ENCODE peak calls at places on chromosome 17, in eight cellular contexts. One of them, this sample, is unnamed. For H3K4me1, the result is how much of the 10 kb centered on the place peaks cover.

GRCh38 chr17:78805301-78805700 is 23.2 kb upstream of the CYTH1 start:
- DNase-seq in body of pancreas: no peak
- DNase-seq in pancreas: peak
- DNase-seq in mammary epithelial cell: no peak
- DNase-seq in RWPE2: no peak
- DNase-seq in adrenal gland: no peak
- DNase-seq in effector memory CD4-positive, alpha-beta T cell: peak
- DNase-seq in uterus: no peak
- DNase-seq in this sample: no peak

GRCh38 chr17:50323060-50323459 is 22.9 kb upstream of the XYLT2 start:
- DNase-seq in mammary epithelial cell: no peak
- DNase-seq in RWPE2: no peak
- DNase-seq in uterus: no peak
- DNase-seq in pancreas: no peak
- DNase-seq in effector memory CD4-positive, alpha-beta T cell: no peak
- DNase-seq in body of pancreas: no peak
- DNase-seq in adrenal gland: no peak
- DNase-seq in this sample: no peak

GRCh38 chr17:36506249-36506826 is 19.9 kb downstream of the ZNHIT3 start:
- DNase-seq in RWPE2: no peak
- DNase-seq in adrenal gland: no peak
- DNase-seq in pancreas: no peak
- DNase-seq in mammary epithelial cell: no peak
- DNase-seq in effector memory CD4-positive, alpha-beta T cell: no peak
- DNase-seq in uterus: no peak
- DNase-seq in body of pancreas: no peak
- DNase-seq in this sample: no peak

GRCh38 chr17:1646199-1646875 is 805 bp upstream of the SCARF1 start:
- DNase-seq in RWPE2: no peak
- DNase-seq in body of pancreas: no peak
- DNase-seq in pancreas: peak
- DNase-seq in adrenal gland: no peak
- DNase-seq in effector memory CD4-positive, alpha-beta T cell: no peak
- DNase-seq in mammary epithelial cell: no peak
- DNase-seq in uterus: no peak
- DNase-seq in this sample: no peak

GRCh38 chr17:44351464-44351863 is 6.4 kb downstream of the GRN start:
- DNase-seq in uterus: no peak
- DNase-seq in mammary epithelial cell: no peak
- DNase-seq in body of pancreas: no peak
- DNase-seq in RWPE2: no peak
- DNase-seq in pancreas: no peak
- DNase-seq in adrenal gland: no peak
- DNase-seq in effector memory CD4-positive, alpha-beta T cell: no peak
- DNase-seq in this sample: no peak

GRCh38 chr17:55177159-55177913 is 87.4 kb upstream of the HLF start:
- DNase-seq in body of pancreas: peak
- DNase-seq in adrenal gland: no peak
- DNase-seq in RWPE2: no peak
- DNase-seq in effector memory CD4-positive, alpha-beta T cell: no peak
- DNase-seq in mammary epithelial cell: no peak
- DNase-seq in uterus: no peak
- DNase-seq in pancreas: no peak
- DNase-seq in this sample: no peak

GRCh38 chr17:4899341-4900230 is at the start of gene C17orf107:
- DNase-seq in mammary epithelial cell: no peak
- DNase-seq in body of pancreas: peak
- DNase-seq in uterus: peak
- DNase-seq in pancreas: peak
- DNase-seq in adrenal gland: peak
- DNase-seq in effector memory CD4-positive, alpha-beta T cell: peak
- DNase-seq in RWPE2: no peak
- DNase-seq in this sample: peak

GRCh38 chr17:61017317-61018001 is 339.8 kb downstream of the BCAS3 start:
- DNase-seq in body of pancreas: no peak
- DNase-seq in pancreas: no peak
- DNase-seq in adrenal gland: no peak
- DNase-seq in effector memory CD4-positive, alpha-beta T cell: no peak
- DNase-seq in uterus: no peak
- DNase-seq in mammary epithelial cell: no peak
- DNase-seq in RWPE2: no peak
- DNase-seq in this sample: no peak

GRCh38 chr17:74963656-74964055 is 8.9 kb downstream of the HID1 start:
- DNase-seq in RWPE2: no peak
- DNase-seq in mammary epithelial cell: no peak
- DNase-seq in uterus: no peak
- DNase-seq in pancreas: peak
- DNase-seq in effector memory CD4-positive, alpha-beta T cell: no peak
- DNase-seq in body of pancreas: no peak
- DNase-seq in adrenal gland: no peak
- DNase-seq in this sample: no peak

GRCh38 chr17:78692460-78693010 is 89.5 kb downstream of the CYTH1 start:
- DNase-seq in body of pancreas: no peak
- DNase-seq in uterus: no peak
- DNase-seq in effector memory CD4-positive, alpha-beta T cell: no peak
- DNase-seq in adrenal gland: peak
- DNase-seq in mammary epithelial cell: no peak
- DNase-seq in RWPE2: no peak
- DNase-seq in pancreas: no peak
- DNase-seq in this sample: no peak

GRCh38 chr17:49566668-49567071 is 9.0 kb upstream of the NXPH3 start:
- DNase-seq in pancreas: no peak
- DNase-seq in mammary epithelial cell: peak
- DNase-seq in body of pancreas: peak
- DNase-seq in uterus: peak
- DNase-seq in effector memory CD4-positive, alpha-beta T cell: no peak
- DNase-seq in RWPE2: no peak
- DNase-seq in adrenal gland: no peak
- DNase-seq in this sample: no peak

GRCh38 chr17:46742539-46743270 is 75.8 kb downstream of the WNT3 start:
- DNase-seq in RWPE2: peak
- DNase-seq in adrenal gland: no peak
- DNase-seq in mammary epithelial cell: peak
- DNase-seq in pancreas: no peak
- DNase-seq in effector memory CD4-positive, alpha-beta T cell: no peak
- DNase-seq in body of pancreas: peak
- DNase-seq in uterus: no peak
- DNase-seq in this sample: peak

GRCh38 chr17:35094902-35095301 is 24.8 kb downstream of the RAD51D start:
- DNase-seq in pancreas: no peak
- DNase-seq in body of pancreas: no peak
- DNase-seq in mammary epithelial cell: peak
- DNase-seq in adrenal gland: no peak
- DNase-seq in uterus: no peak
- DNase-seq in effector memory CD4-positive, alpha-beta T cell: no peak
- DNase-seq in RWPE2: no peak
- DNase-seq in this sample: peak

GRCh38 chr17:320139-320538 is 32.5 kb downstream of the RPH3AL start:
- DNase-seq in pancreas: peak
- DNase-seq in RWPE2: no peak
- DNase-seq in adrenal gland: no peak
- DNase-seq in uterus: no peak
- DNase-seq in body of pancreas: no peak
- DNase-seq in effector memory CD4-positive, alpha-beta T cell: no peak
- DNase-seq in mammary epithelial cell: no peak
- DNase-seq in this sample: no peak

GRCh38 chr17:29442451-29442850 is 52.3 kb downstream of the TAOK1 start:
- DNase-seq in uterus: no peak
- DNase-seq in effector memory CD4-positive, alpha-beta T cell: no peak
- DNase-seq in pancreas: no peak
- DNase-seq in body of pancreas: no peak
- DNase-seq in mammary epithelial cell: no peak
- DNase-seq in adrenal gland: no peak
- DNase-seq in RWPE2: no peak
- DNase-seq in this sample: no peak
- H3K4me1 ChIP-seq in uterus: under half
- H3K4me1 ChIP-seq in effector memory CD4-positive, alpha-beta T cell: under half
- H3K4me1 ChIP-seq in pancreas: under half
- H3K4me1 ChIP-seq in body of pancreas: under half
- H3K4me1 ChIP-seq in mammary epithelial cell: under half
- H3K4me1 ChIP-seq in adrenal gland: under half
- H3K4me1 ChIP-seq in RWPE2: under half
- H3K4me1 ChIP-seq in this sample: under half

GRCh38 chr17:22142091-22142490 is 449.8 kb downstream of the KCNJ18 start:
- DNase-seq in mammary epithelial cell: no peak
- DNase-seq in RWPE2: no peak
- DNase-seq in uterus: no peak
- DNase-seq in effector memory CD4-positive, alpha-beta T cell: no peak
- DNase-seq in adrenal gland: no peak
- DNase-seq in body of pancreas: no peak
- DNase-seq in pancreas: no peak
- DNase-seq in this sample: no peak
- H3K27ac ChIP-seq in mammary epithelial cell: no peak
- H3K27ac ChIP-seq in RWPE2: no peak
- H3K27ac ChIP-seq in uterus: no peak
- H3K27ac ChIP-seq in effector memory CD4-positive, alpha-beta T cell: no peak
- H3K27ac ChIP-seq in adrenal gland: no peak
- H3K27ac ChIP-seq in body of pancreas: no peak
- H3K27ac ChIP-seq in pancreas: no peak
- H3K27ac ChIP-seq in this sample: no peak

GRCh38 chr17:31738067-31738466 is 121.0 kb downstream of the COPRS start:
- DNase-seq in effector memory CD4-positive, alpha-beta T cell: no peak
- DNase-seq in RWPE2: no peak
- DNase-seq in body of pancreas: no peak
- DNase-seq in uterus: no peak
- DNase-seq in adrenal gland: no peak
- DNase-seq in pancreas: no peak
- DNase-seq in mammary epithelial cell: no peak
- DNase-seq in this sample: no peak

GRCh38 chr17:31739300-31739699 is 119.7 kb downstream of the COPRS start:
- DNase-seq in mammary epithelial cell: peak
- DNase-seq in uterus: no peak
- DNase-seq in RWPE2: no peak
- DNase-seq in effector memory CD4-positive, alpha-beta T cell: no peak
- DNase-seq in pancreas: no peak
- DNase-seq in adrenal gland: no peak
- DNase-seq in body of pancreas: no peak
- DNase-seq in this sample: no peak

GRCh38 chr17:31741371-31741770 is 117.7 kb downstream of the COPRS start:
- DNase-seq in body of pancreas: no peak
- DNase-seq in mammary epithelial cell: no peak
- DNase-seq in adrenal gland: no peak
- DNase-seq in pancreas: no peak
- DNase-seq in effector memory CD4-positive, alpha-beta T cell: no peak
- DNase-seq in RWPE2: no peak
- DNase-seq in uterus: no peak
- DNase-seq in this sample: no peak

GRCh38 chr17:31738488-31738887 is 120.6 kb downstream of the COPRS start:
- DNase-seq in body of pancreas: no peak
- DNase-seq in pancreas: no peak
- DNase-seq in mammary epithelial cell: no peak
- DNase-seq in uterus: no peak
- DNase-seq in effector memory CD4-positive, alpha-beta T cell: no peak
- DNase-seq in RWPE2: no peak
- DNase-seq in adrenal gland: no peak
- DNase-seq in this sample: no peak

DNA sequence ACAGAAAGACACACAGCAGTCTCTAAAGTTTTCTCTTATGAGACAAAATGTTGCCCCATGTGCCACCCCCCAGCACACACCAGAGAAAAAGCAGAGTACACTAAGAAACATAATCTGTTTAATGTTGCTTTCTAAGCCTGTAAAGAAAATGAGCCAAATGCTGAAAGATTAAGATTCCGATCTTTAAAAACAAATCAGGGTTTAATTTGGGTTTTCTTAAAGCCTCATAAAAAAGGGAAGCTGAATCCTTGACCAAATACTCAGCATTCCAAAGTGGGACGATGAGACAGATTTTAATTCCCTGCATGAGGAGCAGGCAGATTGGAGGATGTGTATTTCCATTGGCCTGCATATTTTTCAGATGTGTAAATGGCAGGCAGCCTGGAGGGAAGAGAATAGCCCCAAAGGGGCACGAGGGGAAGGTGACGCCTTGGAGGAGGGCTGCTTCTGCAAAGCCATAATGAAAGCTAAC is 118.4 kb downstream of the COPRS start:
- DNase-seq in pancreas: no peak
- DNase-seq in uterus: no peak
- DNase-seq in effector memory CD4-positive, alpha-beta T cell: no peak
- DNase-seq in body of pancreas: no peak
- DNase-seq in RWPE2: no peak
- DNase-seq in adrenal gland: no peak
- DNase-seq in mammary epithelial cell: no peak
- DNase-seq in this sample: peak
- H3K4me1 ChIP-seq in pancreas: under half
- H3K4me1 ChIP-seq in uterus: under half
- H3K4me1 ChIP-seq in effector memory CD4-positive, alpha-beta T cell: under half
- H3K4me1 ChIP-seq in body of pancreas: under half
- H3K4me1 ChIP-seq in RWPE2: under half
- H3K4me1 ChIP-seq in adrenal gland: under half
- H3K4me1 ChIP-seq in mammary epithelial cell: under half
- H3K4me1 ChIP-seq in this sample: under half

GRCh38 chr17:31672161-31672819 is 186.8 kb downstream of the COPRS start:
- DNase-seq in effector memory CD4-positive, alpha-beta T cell: no peak
- DNase-seq in body of pancreas: no peak
- DNase-seq in adrenal gland: no peak
- DNase-seq in pancreas: no peak
- DNase-seq in mammary epithelial cell: no peak
- DNase-seq in RWPE2: no peak
- DNase-seq in uterus: no peak
- DNase-seq in this sample: no peak
- H3K27ac ChIP-seq in effector memory CD4-positive, alpha-beta T cell: no peak
- H3K27ac ChIP-seq in body of pancreas: no peak
- H3K27ac ChIP-seq in adrenal gland: no peak
- H3K27ac ChIP-seq in pancreas: no peak
- H3K27ac ChIP-seq in mammary epithelial cell: no peak
- H3K27ac ChIP-seq in RWPE2: no peak
- H3K27ac ChIP-seq in uterus: no peak
- H3K27ac ChIP-seq in this sample: no peak

DNA sequence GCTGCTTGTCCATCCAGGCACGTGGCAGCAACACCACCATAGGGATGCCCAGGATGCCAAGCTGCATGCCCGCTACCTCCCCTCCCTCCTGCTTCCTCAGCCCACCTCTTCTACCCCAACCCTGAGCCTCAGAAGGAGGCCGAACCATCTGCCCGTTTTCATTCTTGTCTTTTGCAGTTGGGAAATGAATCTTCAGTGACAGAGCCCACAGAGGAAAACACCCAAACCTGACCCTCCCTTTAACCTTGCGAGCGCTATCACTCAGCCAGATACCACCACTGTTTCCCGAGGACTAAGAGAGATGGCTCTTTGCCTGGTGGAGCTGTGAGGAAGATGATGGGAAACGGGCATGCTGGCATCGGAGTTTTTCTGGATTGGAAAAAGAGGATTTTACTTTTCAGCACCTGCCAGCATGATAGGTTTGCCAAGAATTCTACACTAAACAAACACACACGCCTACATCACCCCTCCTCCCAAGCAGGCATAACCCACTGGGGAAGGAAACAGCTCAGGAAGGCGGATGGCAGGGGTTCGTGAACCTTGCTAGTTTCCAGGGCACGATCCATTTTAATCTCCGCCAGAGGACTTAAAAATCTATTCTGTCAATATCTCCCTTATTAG is 457.3 kb downstream of the SLC39A11 start:
- DNase-seq in body of pancreas: no peak
- DNase-seq in RWPE2: no peak
- DNase-seq in pancreas: no peak
- DNase-seq in adrenal gland: no peak
- DNase-seq in effector memory CD4-positive, alpha-beta T cell: no peak
- DNase-seq in mammary epithelial cell: no peak
- DNase-seq in uterus: no peak
- DNase-seq in this sample: no peak
- H3K4me1 ChIP-seq in body of pancreas: under half
- H3K4me1 ChIP-seq in RWPE2: under half
- H3K4me1 ChIP-seq in pancreas: under half
- H3K4me1 ChIP-seq in adrenal gland: under half
- H3K4me1 ChIP-seq in effector memory CD4-positive, alpha-beta T cell: under half
- H3K4me1 ChIP-seq in mammary epithelial cell: under half
- H3K4me1 ChIP-seq in uterus: under half
- H3K4me1 ChIP-seq in this sample: under half